ENCODE peak calls at places on chromosomes 12 and 14, in six cellular contexts. J is ascending aorta; A is AG04450; H is WERI-Rb-1; Y is Panc1; B is effector memory CD4-positive, alpha-beta T cell. T is an unnamed sample. For H3K27me3 and H3K9me3, the result is how much of the 10 kb centered on the place peaks cover.

GRCh38 chr12:84840356-84840755 is 72.2 kb downstream of the SLC6A15 start:
- DNase-seq in H (no peak), A (no peak), J (no peak), B (no peak), Y (no peak), T (no peak)

GRCh38 chr14:39320318-39320717 is 86.6 kb downstream of the MIA2 start:
- DNase-seq in A (no peak), Y (no peak), J (no peak), B (no peak), H (no peak), T (no peak)

GRCh38 chr14:77316872-77317271 is 3.8 kb downstream of the POMT2 start:
- DNase-seq in J (no peak), B (no peak), A (no peak), H (no peak), Y (no peak), T (peak)

GRCh38 chr12:89236748-89237428 is 115.4 kb downstream of the DUSP6 start:
- DNase-seq in A (no peak), H (no peak), B (no peak), J (no peak), Y (no peak), T (no peak)

GRCh38 chr12:49871263-49871561 is 28.3 kb upstream of the BCDIN3D start:
- DNase-seq in B (no peak), J (peak), A (no peak), Y (no peak), H (no peak), T (no peak)

GRCh38 chr14:41280745-41281144 is 325.9 kb upstream of the LRFN5 start:
- DNase-seq in B (no peak), Y (no peak), J (no peak), H (no peak), A (no peak), T (no peak)

GRCh38 chr14:21210023-21210422 is 54.2 kb upstream of the OR5AU1 start:
- DNase-seq in A (no peak), Y (no peak), B (no peak), H (no peak), J (no peak), T (no peak)

GRCh38 chr14:33786091-33786825 is 164.6 kb downstream of the EGLN3 start:
- DNase-seq in B (no peak), Y (no peak), H (no peak), A (no peak), J (no peak), T (no peak)

GRCh38 chr14:89236846-89237245 is 180.2 kb downstream of the FOXN3 start:
- DNase-seq in J (no peak), Y (no peak), A (no peak), B (no peak), H (no peak), T (no peak)

GRCh38 chr14:62144863-62145262 is 382.6 kb downstream of the SNAPC1 start:
- DNase-seq in B (no peak), A (no peak), J (no peak), Y (no peak), H (no peak), T (no peak)

DNA sequence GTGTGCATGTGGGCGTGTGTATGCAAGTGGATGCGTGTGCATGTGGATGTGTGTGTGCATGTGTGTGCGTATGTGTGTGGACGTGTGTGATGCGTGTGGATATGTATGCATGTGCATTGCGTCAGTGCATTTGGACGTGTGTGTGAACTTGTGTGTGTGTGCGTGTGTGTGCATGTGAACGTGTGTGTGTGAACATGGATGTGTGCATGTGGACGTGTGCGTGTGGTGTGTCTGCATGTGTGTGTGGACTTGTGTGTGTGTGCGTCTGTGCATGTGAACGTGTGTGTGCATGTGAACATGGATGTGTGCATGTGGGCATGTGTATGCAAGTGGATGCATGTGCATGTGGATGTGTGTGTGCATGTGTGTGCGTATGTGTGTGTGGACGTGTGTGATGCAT is 34.4 kb upstream of the FBRSL1 start:
- DNase-seq in Y (no peak), A (no peak), B (no peak), H (no peak), J (no peak), T (no peak)
- H3K27me3 ChIP-seq in Y (under half), A (under half), B (under half), H (under half), J (under half), T (under half)

GRCh38 chr12:133165776-133166175 is 15.5 kb upstream of the ZNF268 start:
- DNase-seq in Y (no peak), H (no peak), A (no peak), J (no peak), B (no peak), T (no peak)
- H3K9me3 ChIP-seq in Y (under half), H (under half), A (under half), J (half or more), B (under half), T (under half)

GRCh38 chr12:92133166-92133565 is 12.5 kb downstream of the BTG1 start:
- DNase-seq in J (no peak), B (no peak), A (no peak), H (no peak), Y (no peak), T (no peak)

GRCh38 chr12:92132282-92132681 is 13.4 kb downstream of the BTG1 start:
- DNase-seq in Y (no peak), A (no peak), B (no peak), J (no peak), H (no peak), T (no peak)

GRCh38 chr12:92128612-92129011 is 17.0 kb downstream of the BTG1 start:
- DNase-seq in H (no peak), Y (no peak), A (no peak), B (no peak), J (no peak), T (no peak)

GRCh38 chr12:92129609-92130008 is 16.0 kb downstream of the BTG1 start:
- DNase-seq in H (no peak), B (no peak), J (no peak), A (no peak), Y (no peak), T (no peak)

GRCh38 chr12:92130999-92131398 is 14.6 kb downstream of the BTG1 start:
- DNase-seq in H (no peak), Y (no peak), A (no peak), J (no peak), B (no peak), T (no peak)
- H3K27me3 ChIP-seq in H (under half), Y (under half), A (under half), J (under half), B (under half), T (under half)

GRCh38 chr12:34302131-34302885 is 280.0 kb downstream of the ALG10 start:
- DNase-seq in J (no peak), H (no peak), Y (no peak), B (no peak), A (no peak), T (no peak)
- H3K9me3 ChIP-seq in J (under half), H (under half), Y (under half), B (under half), A (half or more), T (under half)

DNA sequence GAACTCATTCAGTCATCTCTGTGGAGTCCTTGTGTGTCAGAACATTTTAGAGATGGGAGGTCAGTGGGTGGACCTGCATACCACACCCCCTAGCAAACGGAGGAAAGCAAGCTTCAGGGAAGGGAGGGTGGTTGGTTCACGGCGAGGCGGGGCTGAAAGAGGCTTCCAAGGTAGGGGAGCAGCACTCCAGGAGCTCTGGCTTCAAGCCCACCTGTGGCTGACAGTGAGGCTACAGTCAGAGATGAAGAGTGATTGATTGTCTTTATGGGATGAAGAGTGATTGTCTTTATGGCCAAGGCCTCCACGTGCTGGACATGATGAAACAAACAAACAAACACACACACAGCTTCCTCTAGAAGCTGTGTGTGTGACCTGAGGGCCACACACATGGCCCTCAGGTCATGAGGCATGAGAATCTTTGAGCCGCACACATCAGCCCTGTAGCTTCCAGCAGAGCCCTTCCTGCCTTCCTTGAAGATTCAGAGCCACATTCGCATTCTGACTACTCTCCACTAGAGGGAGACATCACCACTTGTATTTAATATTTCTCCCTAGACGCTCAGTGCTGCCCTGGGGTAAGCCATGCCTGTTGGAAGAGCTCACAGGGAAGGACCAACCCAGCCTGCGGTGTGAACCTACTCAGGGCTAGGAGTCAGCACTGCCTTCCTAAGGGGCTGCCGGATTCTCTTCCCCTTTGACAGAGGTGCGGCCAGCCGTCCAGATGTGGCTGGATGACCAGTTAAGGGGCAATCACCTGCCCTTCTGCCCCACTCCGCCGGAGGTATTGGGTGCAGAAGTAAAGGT is 54.4 kb upstream of the KCNA1 start:
- DNase-seq in B (no peak), Y (peak), A (peak), J (peak), H (peak), T (peak)
- H3K27me3 ChIP-seq in B (under half), Y (under half), A (under half), J (under half), H (under half), T (under half)

T was measured in gastrocnemius medialis.